ENCODE peak calls at places on chromosomes 3 and 15, in five cellular contexts. Z is tibial artery, H is GM12878, E is PC-3, K is GM23338. N is an unnamed sample.
A peak's percentile ranks its signal among the peaks of the same experiment; 100 is the strongest.

GRCh38 chr3:158788446-158788845 is 13.4 kb upstream of the MFSD1 start:
- DNase-seq in K (no peak), E (peak; percentile 80), H (no peak), Z (no peak), N (no peak)

GRCh38 chr15:68581725-68582124 is 2.9 kb downstream of the CORO2B start:
- DNase-seq in Z (peak; percentile 51), E (no peak), H (no peak), K (no peak), N (no peak)

GRCh38 chr3:9703736-9704342 is at the start of gene CPNE9:
- DNase-seq in K (peak; percentile 55), H (no peak), Z (no peak), E (no peak), N (no peak)

GRCh38 chr15:65154720-65155119 is 21.1 kb upstream of the PDCD7 start:
- DNase-seq in K (no peak), H (no peak), E (no peak), Z (no peak), N (no peak)

GRCh38 chr3:187021748-187022402 is 91.5 kb downstream of the ST6GAL1 start:
- DNase-seq in Z (no peak), K (no peak), H (peak; percentile 85), E (peak; percentile 7), N (no peak)

GRCh38 chr15:69232144-69232543 is 66.6 kb upstream of the PAQR5 start:
- DNase-seq in H (no peak), K (no peak), E (peak; percentile 65), Z (no peak), N (no peak)

GRCh38 chr3:58628823-58629562 is 37.6 kb downstream of the FAM3D start:
- DNase-seq in E (peak; percentile 97), K (no peak), Z (no peak), H (no peak), N (no peak)

GRCh38 chr3:146542968-146543367 is 1.4 kb downstream of the PLSCR1 start:
- DNase-seq in K (no peak), H (no peak), Z (no peak), E (no peak), N (no peak)

GRCh38 chr15:69319384-69320375 is 21.0 kb downstream of the PAQR5 start:
- DNase-seq in H (no peak), K (no peak), E (no peak), Z (no peak), N (no peak)

GRCh38 chr15:74621546-74621920 is 5.9 kb downstream of the CLK3 start:
- DNase-seq in E (no peak), Z (no peak), K (no peak), H (no peak), N (no peak)

GRCh38 chr3:14139771-14140170 is 14.9 kb downstream of the TMEM43 start:
- DNase-seq in Z (no peak), E (no peak), K (no peak), H (no peak), N (no peak)
- H3K4me1 ChIP-seq in Z (peaks cover 67% of the 10 kb centered on the region), E (peaks cover 40% of the 10 kb centered on the region), K (peaks cover 4% of the 10 kb centered on the region), H (peaks cover 11% of the 10 kb centered on the region), N (peaks cover 12% of the 10 kb centered on the region)

DNA sequence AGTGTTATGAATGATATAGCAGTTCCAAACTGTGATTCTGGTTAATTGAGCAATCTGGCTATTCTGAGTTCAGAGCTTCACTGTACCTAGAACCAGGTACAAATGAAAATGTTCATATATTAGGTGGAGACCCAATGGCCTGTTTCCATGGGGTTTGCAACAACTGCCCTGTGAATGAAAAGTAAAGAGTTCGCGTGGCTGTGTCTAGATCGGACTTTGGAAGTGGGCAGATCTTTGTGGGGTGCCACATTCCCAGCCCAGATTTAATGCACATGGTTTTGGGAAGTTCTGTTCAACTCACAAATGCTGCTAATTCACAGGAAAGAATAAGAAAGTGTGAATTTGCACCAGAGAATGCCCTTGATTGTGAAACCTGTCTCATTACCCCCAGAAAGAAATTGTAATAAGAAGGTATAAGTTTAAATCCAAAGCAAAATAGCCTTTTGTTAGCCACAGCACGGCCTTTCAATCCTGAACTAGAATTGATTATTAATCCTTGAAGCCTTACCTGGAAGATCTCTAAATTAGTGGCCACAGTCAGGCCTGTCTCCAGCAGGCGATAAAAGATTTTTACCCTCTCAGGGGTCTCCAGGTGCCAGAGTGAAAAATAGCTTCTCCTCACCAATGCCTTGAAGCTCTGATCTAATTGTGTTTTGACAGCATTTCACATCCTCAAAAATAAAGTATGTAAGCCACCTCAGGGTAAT is 22.6 kb downstream of the WHAMM start:
- DNase-seq in K (no peak), Z (no peak), E (no peak), H (no peak), N (no peak)
- H3K36me3 ChIP-seq in K (peaks cover 17% of the 10 kb centered on the region), Z (peaks cover 97% of the 10 kb centered on the region), E (peaks cover 59% of the 10 kb centered on the region), H (peaks cover 29% of the 10 kb centered on the region), N (peaks cover 93% of the 10 kb centered on the region)

DNA sequence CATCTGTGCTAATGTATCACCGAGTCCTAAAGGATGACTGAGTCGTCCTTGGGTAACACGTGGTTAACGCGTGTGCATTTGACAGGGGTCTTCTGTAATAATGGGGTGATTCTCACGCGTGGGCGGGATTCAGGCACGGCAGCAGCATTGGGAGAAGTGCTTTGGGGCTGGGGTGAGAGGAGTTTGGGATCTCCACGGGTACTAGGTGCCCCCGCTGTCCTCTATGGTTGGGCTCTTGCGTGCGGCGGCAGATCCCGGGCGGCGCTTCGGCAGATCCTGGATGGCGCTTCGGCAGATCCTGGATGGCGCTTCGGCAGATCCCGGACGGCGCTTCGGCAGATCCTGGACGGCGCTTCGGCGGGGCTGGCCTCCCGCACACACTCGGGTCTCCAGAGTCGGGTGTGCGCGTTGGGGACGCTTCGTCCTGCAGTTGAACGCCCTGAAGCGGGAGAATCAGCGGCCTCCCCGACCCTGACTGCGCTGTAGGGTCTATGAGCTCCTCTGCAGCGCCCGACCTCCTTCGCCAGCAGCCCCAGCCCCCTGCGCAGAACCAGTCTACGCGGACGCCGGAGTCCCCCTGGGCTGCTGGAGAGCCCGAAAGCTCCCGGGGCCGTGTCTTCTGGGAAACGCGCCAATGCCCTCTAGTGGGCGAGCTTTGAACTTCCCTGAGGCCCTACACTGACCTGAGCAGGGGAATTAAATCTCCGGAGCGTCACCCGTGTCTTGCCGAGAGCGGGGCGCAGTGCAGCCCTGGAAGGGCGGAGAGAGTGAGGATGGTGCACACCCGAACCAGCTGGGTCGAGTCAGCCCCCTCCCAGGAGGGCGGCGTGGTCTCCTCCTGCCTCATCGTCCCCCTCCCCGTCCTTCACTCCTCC is 48.1 kb upstream of the EPHB3 start:
- DNase-seq in E (peak; percentile 82), K (peak; percentile 96), H (peak; percentile 7), Z (peak; percentile 87), N (peak; percentile 79)
- H3K27me3 ChIP-seq in E (peaks cover 96% of the 10 kb centered on the region), K (peaks cover 41% of the 10 kb centered on the region), H (peaks cover 2% of the 10 kb centered on the region), Z (no peaks in the 10 kb centered on the region), N (peaks cover 25% of the 10 kb centered on the region)

GRCh38 chr15:38563723-38564519 is 693 bp downstream of the RASGRP1 start:
- DNase-seq in Z (peak; percentile 70), E (peak; percentile 53), K (peak; percentile 57), H (no peak), N (peak; percentile 72)

GRCh38 chr15:38564557-38565286 is at the start of gene RASGRP1:
- DNase-seq in H (no peak), K (peak; percentile 86), E (peak; percentile 35), Z (peak; percentile 65), N (peak; percentile 56)

GRCh38 chr15:38559908-38560307 is 4.7 kb downstream of the RASGRP1 start:
- DNase-seq in Z (no peak), H (no peak), K (no peak), E (no peak), N (no peak)

GRCh38 chr15:38560456-38560926 is 4.1 kb downstream of the RASGRP1 start:
- DNase-seq in Z (no peak), E (no peak), K (no peak), H (no peak), N (no peak)

DNA sequence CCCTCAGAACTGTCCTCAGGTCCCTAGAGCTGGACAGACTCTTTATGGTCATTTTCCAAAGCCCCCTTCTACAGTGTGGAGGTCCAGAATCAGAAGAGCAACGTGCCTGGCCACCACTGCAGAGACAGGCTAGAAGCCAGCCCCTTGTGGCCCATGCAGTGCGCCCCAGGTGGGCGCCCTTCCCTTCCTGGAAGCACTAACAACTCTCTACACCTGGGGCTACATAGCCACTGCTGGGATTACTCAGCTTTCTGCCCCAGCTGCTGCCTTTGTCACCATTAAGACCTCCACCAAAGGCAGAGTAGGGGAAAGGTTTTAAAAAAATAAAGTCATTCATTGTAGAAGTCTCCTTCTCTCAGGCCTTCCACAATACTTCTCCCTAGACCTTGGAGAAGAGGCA is 2.3 kb downstream of the RASGRP1 start:
- DNase-seq in E (no peak), K (peak; percentile 9), H (no peak), Z (no peak), N (no peak)
- H3K4me1 ChIP-seq in E (no peaks in the 10 kb centered on the region), K (no peaks in the 10 kb centered on the region), H (peaks cover 48% of the 10 kb centered on the region), Z (no peaks in the 10 kb centered on the region), N (no peaks in the 10 kb centered on the region)

GRCh38 chr15:90432253-90432652 is 44.2 kb downstream of the IQGAP1 start:
- DNase-seq in Z (no peak), K (no peak), E (no peak), H (no peak), N (no peak)
- H3K36me3 ChIP-seq in Z (peaks cover 41% of the 10 kb centered on the region), K (peaks cover 14% of the 10 kb centered on the region), E (peaks cover 16% of the 10 kb centered on the region), H (peaks cover 21% of the 10 kb centered on the region), N (peaks cover 22% of the 10 kb centered on the region)

DNA sequence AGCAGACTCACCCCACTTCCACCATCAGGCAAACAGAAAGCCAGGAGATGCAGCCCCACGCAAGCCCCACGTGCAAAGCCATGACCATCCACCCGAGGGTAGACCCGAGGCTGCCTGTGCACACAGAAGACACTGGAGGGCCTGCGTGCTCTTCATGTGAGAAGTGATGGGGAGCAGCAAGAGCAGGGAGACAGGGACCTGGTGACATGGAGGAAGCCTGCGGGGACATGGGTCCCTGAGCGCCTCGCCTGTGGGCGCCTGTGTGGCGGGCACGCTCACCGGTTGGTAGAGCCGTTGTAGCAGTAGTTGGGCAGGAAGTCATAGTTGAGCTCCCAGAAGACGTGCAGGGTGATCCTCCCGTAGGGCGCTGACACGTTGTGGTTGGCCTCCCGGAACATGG is 65.0 kb downstream of the NIPA2 start:
- DNase-seq in Z (no peak), E (no peak), K (no peak), H (no peak), N (no peak)
- H3K27me3 ChIP-seq in Z (no peaks in the 10 kb centered on the region), E (no peaks in the 10 kb centered on the region), K (no peaks in the 10 kb centered on the region), H (no peaks in the 10 kb centered on the region), N (no peaks in the 10 kb centered on the region)

N was measured in HAP-1.